ENCODE peak calls at places on chromosomes 1 and 21, in eight cellular contexts. X is progenitor cell of endocrine pancreas, O is esophagus muscularis mucosa, D is GM10248, H is glutamatergic neuron, L is fibroblast of lung, T is cardiac fibroblast, B is neural progenitor cell. Q is an unnamed sample.

GRCh38 chr1:192783793-192784192 is 25.0 kb upstream of the RGS2 start:
- DNase-seq in T (no peak), X (no peak), D (no peak), O (no peak), L (no peak), H (no peak), B (no peak), Q (no peak)

GRCh38 chr1:160522622-160523345 is at the start of gene SLAMF6:
- DNase-seq in T (no peak), L (no peak), O (no peak), D (peak), B (no peak), H (no peak), X (no peak), Q (no peak)

GRCh38 chr1:7002728-7003127 is 217.5 kb downstream of the CAMTA1 start:
- DNase-seq in D (no peak), H (no peak), L (no peak), T (no peak), B (peak), O (no peak), X (no peak), Q (peak)

GRCh38 chr21:25953196-25953595 is 217.4 kb downstream of the APP start:
- DNase-seq in B (no peak), H (no peak), O (no peak), D (no peak), L (no peak), T (no peak), X (no peak), Q (no peak)

GRCh38 chr21:16597768-16598167 is 868.0 kb downstream of the USP25 start:
- DNase-seq in D (no peak), X (no peak), H (no peak), L (no peak), O (no peak), T (no peak), B (no peak), Q (no peak)

GRCh38 chr1:2548068-2548589 is 8.0 kb upstream of the TNFRSF14 start:
- DNase-seq in L (peak), D (peak), T (peak), O (no peak), X (peak), H (peak), B (peak), Q (peak)

GRCh38 chr1:16091296-16091695 is 17.8 kb upstream of the FAM131C start:
- DNase-seq in B (no peak), L (no peak), H (no peak), X (no peak), T (no peak), D (no peak), O (no peak), Q (no peak)

GRCh38 chr1:182249201-182249676 is 142.4 kb downstream of the GLUL start:
- DNase-seq in H (peak), T (no peak), B (no peak), D (peak), X (no peak), L (no peak), O (no peak), Q (no peak)

GRCh38 chr1:12231276-12231595 is 1.4 kb downstream of the VPS13D start:
- DNase-seq in L (no peak), T (peak), X (no peak), O (no peak), H (no peak), B (peak), D (no peak), Q (no peak)

GRCh38 chr21:42227909-42228708 is 9.2 kb downstream of the ABCG1 start:
- DNase-seq in H (peak), D (peak), T (peak), X (no peak), O (peak), L (peak), B (peak), Q (no peak)

GRCh38 chr1:227759345-227760300 is 24.4 kb downstream of the SNAP47 start:
- DNase-seq in O (no peak), B (no peak), H (no peak), D (no peak), L (peak), X (no peak), T (peak), Q (no peak)

GRCh38 chr1:214444159-214444939 is 107.1 kb downstream of the PTPN14 start:
- DNase-seq in O (no peak), H (no peak), B (no peak), X (no peak), L (no peak), T (no peak), D (no peak), Q (no peak)

DNA sequence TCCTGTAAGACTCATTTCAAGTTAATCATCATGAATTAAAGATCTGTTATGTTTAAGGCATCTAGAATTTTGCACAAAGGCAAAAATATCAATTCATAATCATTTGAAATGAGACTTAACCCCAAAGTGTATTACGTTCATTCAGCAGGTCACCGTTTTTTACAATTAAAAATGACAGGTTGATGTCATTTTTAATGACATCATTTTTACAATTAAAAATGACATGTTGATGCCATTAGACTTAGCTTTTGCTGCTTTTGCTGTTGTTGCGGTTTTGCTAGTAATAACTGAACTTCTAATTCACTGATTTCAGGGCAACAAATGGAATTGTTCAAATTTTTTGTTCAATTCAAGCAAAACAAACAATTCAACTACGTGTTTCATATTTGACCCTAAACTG is 17.0 kb downstream of the PRMT6 start:
- DNase-seq in L (no peak), D (no peak), B (no peak), T (no peak), O (no peak), H (no peak), X (no peak), Q (no peak)
- TF ChIP-seq CTCF in L (no peak), D (no peak), B (no peak), T (no peak), O (no peak), H (no peak), X (no peak), Q (no peak)

GRCh38 chr1:13813398-13814012 is 113.5 kb downstream of the PRDM2 start:
- DNase-seq in H (peak), O (no peak), T (no peak), D (peak), L (peak), X (peak), B (peak), Q (peak)
- TF ChIP-seq CTCF in H (peak), O (peak), T (peak), D (peak), L (peak), X (peak), B (peak), Q (peak)

GRCh38 chr21:28790335-28790734 is 202.3 kb downstream of the LTN1 start:
- DNase-seq in L (no peak), H (no peak), X (no peak), T (no peak), D (no peak), O (no peak), B (peak), Q (no peak)

GRCh38 chr21:28794341-28794970 is 198.2 kb downstream of the LTN1 start:
- DNase-seq in X (no peak), H (no peak), O (no peak), B (no peak), D (no peak), L (no peak), T (peak), Q (no peak)

GRCh38 chr21:28795251-28795650 is 197.4 kb downstream of the LTN1 start:
- DNase-seq in X (no peak), H (no peak), T (no peak), B (no peak), D (no peak), L (no peak), O (no peak), Q (no peak)

GRCh38 chr21:28791595-28792282 is 200.9 kb downstream of the LTN1 start:
- DNase-seq in L (no peak), T (no peak), X (no peak), B (no peak), D (no peak), O (no peak), H (no peak), Q (no peak)

DNA sequence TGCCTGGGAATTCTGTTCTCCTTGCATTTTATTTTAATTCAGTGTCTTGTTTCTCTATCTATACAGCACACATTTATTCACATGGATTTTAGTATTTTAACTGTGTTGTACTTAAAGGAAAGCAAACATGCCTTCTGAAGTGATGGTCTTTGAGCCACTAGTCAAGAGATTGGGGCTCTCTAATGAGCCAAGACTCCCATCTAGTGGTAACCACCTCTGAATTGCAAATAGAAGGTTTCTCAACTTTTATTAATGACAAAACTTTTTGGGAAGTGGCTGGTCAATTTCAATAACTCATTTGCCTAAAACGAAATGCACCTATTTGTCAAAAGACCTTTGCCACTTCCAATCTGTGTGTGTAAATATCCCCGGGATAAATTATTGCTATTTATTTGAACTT is 199.6 kb downstream of the LTN1 start:
- DNase-seq in X (no peak), D (no peak), T (peak), O (no peak), H (no peak), L (peak), B (peak), Q (no peak)
- TF ChIP-seq CTCF in X (peak), D (no peak), T (peak), O (peak), H (no peak), L (peak), B (peak), Q (no peak)

DNA sequence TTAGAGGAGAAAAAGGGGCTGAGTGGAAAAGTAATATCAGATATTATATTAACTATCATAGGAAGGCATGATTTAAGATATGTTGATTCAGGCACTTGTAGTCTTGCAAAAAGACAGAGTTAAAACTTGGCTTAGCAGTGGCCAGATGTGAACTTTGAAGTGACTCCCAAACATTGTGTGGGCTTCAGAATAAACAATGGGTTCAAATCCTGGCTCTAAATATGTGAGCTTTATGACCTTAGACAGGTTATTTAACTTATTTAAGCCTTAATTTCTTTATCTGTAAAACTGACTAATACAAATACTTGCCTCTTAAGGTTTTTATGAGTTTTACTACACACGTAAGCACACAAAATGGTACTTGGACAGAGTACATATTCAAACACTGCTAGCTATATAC is 85.9 kb downstream of the TNFSF18 start:
- DNase-seq in B (no peak), L (no peak), D (no peak), O (no peak), T (no peak), X (no peak), H (no peak), Q (no peak)
- TF ChIP-seq CTCF in B (no peak), L (no peak), D (no peak), O (no peak), T (no peak), X (no peak), H (no peak), Q (no peak)

GRCh38 chr1:151763990-151764389 is 694 bp upstream of the MRPL9 start:
- DNase-seq in O (no peak), H (no peak), X (no peak), B (no peak), D (no peak), T (peak), L (peak), Q (no peak)

GRCh38 chr1:151760597-151761385 is 2.5 kb downstream of the MRPL9 start:
- DNase-seq in T (peak), B (no peak), D (no peak), L (no peak), H (no peak), X (no peak), O (no peak), Q (no peak)

GRCh38 chr1:151759241-151759640 is 4.1 kb downstream of the MRPL9 start:
- DNase-seq in H (no peak), X (no peak), T (peak), B (no peak), L (no peak), O (no peak), D (no peak), Q (no peak)

GRCh38 chr1:151762941-151763921 is at the start of gene MRPL9:
- DNase-seq in X (peak), H (peak), B (peak), L (peak), O (peak), T (peak), D (peak), Q (peak)
- TF ChIP-seq CTCF in X (no peak), H (no peak), B (no peak), L (no peak), O (no peak), T (no peak), D (no peak), Q (no peak)

GRCh38 chr21:34888569-34889286 is 160.4 kb downstream of the RUNX1 start:
- DNase-seq in T (peak), B (peak), O (peak), D (peak), H (peak), L (peak), X (peak), Q (peak)
- TF ChIP-seq CTCF in T (no peak), B (no peak), O (no peak), D (no peak), H (no peak), L (no peak), X (no peak), Q (no peak)

GRCh38 chr1:39643705-39644104 is 4.3 kb upstream of the HEYL start:
- DNase-seq in H (no peak), D (no peak), T (no peak), B (no peak), X (no peak), O (no peak), L (no peak), Q (no peak)

GRCh38 chr1:39639333-39640130 is at the start of gene HEYL:
- DNase-seq in X (peak), O (no peak), B (peak), H (peak), D (peak), L (peak), T (peak), Q (peak)

GRCh38 chr1:39638965-39639332 is 494 bp downstream of the HEYL start:
- DNase-seq in T (no peak), L (no peak), B (no peak), O (no peak), D (no peak), X (no peak), H (no peak), Q (no peak)

GRCh38 chr1:39642796-39643195 is 3.4 kb upstream of the HEYL start:
- DNase-seq in X (no peak), L (no peak), B (no peak), H (no peak), T (peak), O (no peak), D (no peak), Q (no peak)

GRCh38 chr1:39640861-39641260 is 1.4 kb upstream of the HEYL start:
- DNase-seq in L (no peak), D (no peak), X (no peak), O (no peak), B (no peak), H (no peak), T (no peak), Q (no peak)
- TF ChIP-seq CTCF in L (no peak), D (no peak), X (no peak), O (no peak), B (no peak), H (no peak), T (no peak), Q (no peak)

DNA sequence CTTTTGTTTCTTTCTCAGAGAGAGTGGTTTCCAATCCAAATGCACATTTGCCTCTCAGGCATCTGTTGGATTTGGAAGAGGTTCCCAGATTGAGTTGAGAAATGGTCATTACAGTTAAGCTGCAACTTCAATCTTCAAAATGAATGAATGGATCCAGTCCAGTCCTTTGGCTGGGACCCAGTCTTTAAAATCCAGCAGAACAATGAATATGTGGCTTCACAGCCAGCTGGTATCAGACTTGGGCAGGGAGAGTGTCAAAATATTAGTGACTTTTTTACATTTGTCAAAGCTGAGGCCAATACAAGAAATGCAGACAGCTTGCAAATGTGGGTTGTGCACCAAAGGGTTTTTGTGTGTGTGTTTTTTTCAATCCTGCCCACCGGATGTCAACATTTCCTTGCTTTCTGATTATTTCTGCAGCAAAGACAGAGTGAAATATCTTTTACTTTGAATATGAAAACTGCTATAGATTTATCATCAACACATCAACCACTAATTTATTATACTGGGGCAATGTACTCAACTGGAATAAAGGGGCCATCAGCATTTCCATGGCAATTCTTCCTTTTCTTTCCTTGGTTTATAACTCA is 491.4 kb upstream of the C1orf87 start:
- DNase-seq in D (no peak), H (no peak), X (no peak), O (no peak), L (peak), B (no peak), T (no peak), Q (no peak)
- TF ChIP-seq CTCF in D (no peak), H (no peak), X (no peak), O (no peak), L (no peak), B (peak), T (no peak), Q (no peak)

GRCh38 chr1:48676376-48676775 is 100.3 kb downstream of the BEND5 start:
- DNase-seq in B (no peak), T (no peak), L (no peak), X (no peak), D (no peak), H (no peak), O (no peak), Q (no peak)

GRCh38 chr1:48674641-48675040 is 102.0 kb downstream of the BEND5 start:
- DNase-seq in X (no peak), B (no peak), O (no peak), L (peak), T (peak), D (no peak), H (no peak), Q (no peak)

GRCh38 chr1:48671578-48671977 is 105.1 kb downstream of the BEND5 start:
- DNase-seq in L (no peak), H (no peak), X (no peak), B (no peak), D (no peak), T (peak), O (no peak), Q (no peak)

GRCh38 chr1:48675251-48675650 is 101.4 kb downstream of the BEND5 start:
- DNase-seq in D (no peak), B (no peak), T (peak), L (no peak), H (no peak), X (no peak), O (no peak), Q (no peak)

GRCh38 chr1:48673725-48674124 is 103.0 kb downstream of the BEND5 start:
- DNase-seq in O (no peak), D (no peak), H (peak), L (no peak), X (no peak), T (no peak), B (peak), Q (no peak)
- TF ChIP-seq CTCF in O (no peak), D (no peak), H (peak), L (no peak), X (peak), T (no peak), B (peak), Q (peak)